ENCODE peak calls at places on chromosomes 13 and 19, in seven cellular contexts. One of them, this sample, is unnamed.

GRCh38 chr13:113819731-113820715 is 43.9 kb downstream of the GAS6 start:
- DNase-seq in WTC11: no peak
- DNase-seq in AG04449: no peak
- DNase-seq in cardiac muscle cell: no peak
- DNase-seq in foreskin keratinocyte: no peak
- DNase-seq in lower lobe of right lung: no peak
- DNase-seq in pancreas: peak; percentile 29
- DNase-seq in this sample: no peak

GRCh38 chr19:19460761-19461265 is 54.5 kb downstream of the TSSK6 start:
- DNase-seq in WTC11: peak; percentile 49
- DNase-seq in AG04449: no peak
- DNase-seq in cardiac muscle cell: peak; percentile 48
- DNase-seq in foreskin keratinocyte: no peak
- DNase-seq in lower lobe of right lung: peak; percentile 76
- DNase-seq in pancreas: no peak
- DNase-seq in this sample: peak; percentile 83

GRCh38 chr13:92829930-92830329 is 396.7 kb upstream of the GPC6 start:
- DNase-seq in WTC11: no peak
- DNase-seq in AG04449: no peak
- DNase-seq in cardiac muscle cell: no peak
- DNase-seq in foreskin keratinocyte: no peak
- DNase-seq in lower lobe of right lung: no peak
- DNase-seq in pancreas: no peak
- DNase-seq in this sample: no peak

GRCh38 chr19:19548915-19549537 is 11.0 kb downstream of the CILP2 start:
- DNase-seq in WTC11: no peak
- DNase-seq in AG04449: no peak
- DNase-seq in cardiac muscle cell: peak; percentile 41
- DNase-seq in foreskin keratinocyte: no peak
- DNase-seq in lower lobe of right lung: no peak
- DNase-seq in pancreas: no peak
- DNase-seq in this sample: no peak

GRCh38 chr13:104975272-104975671 is 1560.2 kb downstream of the EFNB2 start:
- DNase-seq in WTC11: no peak
- DNase-seq in AG04449: no peak
- DNase-seq in cardiac muscle cell: no peak
- DNase-seq in foreskin keratinocyte: no peak
- DNase-seq in lower lobe of right lung: no peak
- DNase-seq in pancreas: no peak
- DNase-seq in this sample: no peak

GRCh38 chr19:7923295-7924191 is 2.4 kb downstream of the CTXN1 start:
- DNase-seq in WTC11: no peak
- DNase-seq in AG04449: no peak
- DNase-seq in cardiac muscle cell: no peak
- DNase-seq in foreskin keratinocyte: no peak
- DNase-seq in lower lobe of right lung: no peak
- DNase-seq in pancreas: peak; percentile 59
- DNase-seq in this sample: no peak

GRCh38 chr19:19532806-19533701 is 4.3 kb downstream of the YJEFN3 start:
- DNase-seq in WTC11: no peak
- DNase-seq in AG04449: no peak
- DNase-seq in cardiac muscle cell: no peak
- DNase-seq in foreskin keratinocyte: no peak
- DNase-seq in lower lobe of right lung: no peak
- DNase-seq in pancreas: no peak
- DNase-seq in this sample: no peak

GRCh38 chr13:42364613-42365000 is 92.7 kb downstream of the AKAP11 start:
- DNase-seq in WTC11: no peak
- DNase-seq in AG04449: no peak
- DNase-seq in cardiac muscle cell: no peak
- DNase-seq in foreskin keratinocyte: no peak
- DNase-seq in lower lobe of right lung: no peak
- DNase-seq in pancreas: no peak
- DNase-seq in this sample: no peak

GRCh38 chr19:39830847-39831246 is 3.1 kb downstream of the DYRK1B start:
- DNase-seq in WTC11: no peak
- DNase-seq in AG04449: no peak
- DNase-seq in cardiac muscle cell: no peak
- DNase-seq in foreskin keratinocyte: no peak
- DNase-seq in lower lobe of right lung: no peak
- DNase-seq in pancreas: no peak
- DNase-seq in this sample: no peak

GRCh38 chr13:79481685-79482052 is 714 bp downstream of the NDFIP2 start:
- DNase-seq in WTC11: peak; percentile 21
- DNase-seq in AG04449: no peak
- DNase-seq in cardiac muscle cell: no peak
- DNase-seq in foreskin keratinocyte: peak; percentile 55
- DNase-seq in lower lobe of right lung: no peak
- DNase-seq in pancreas: peak; percentile 17
- DNase-seq in this sample: peak; percentile 82

GRCh38 chr19:56667311-56667870 is 4.2 kb downstream of the ZNF835 start:
- DNase-seq in WTC11: no peak
- DNase-seq in AG04449: no peak
- DNase-seq in cardiac muscle cell: no peak
- DNase-seq in foreskin keratinocyte: no peak
- DNase-seq in lower lobe of right lung: no peak
- DNase-seq in pancreas: no peak
- DNase-seq in this sample: no peak

GRCh38 chr13:94799330-94799729 is 87.0 kb upstream of the SOX21 start:
- DNase-seq in WTC11: no peak
- DNase-seq in AG04449: no peak
- DNase-seq in cardiac muscle cell: peak; percentile 25
- DNase-seq in foreskin keratinocyte: no peak
- DNase-seq in lower lobe of right lung: no peak
- DNase-seq in pancreas: no peak
- DNase-seq in this sample: no peak

GRCh38 chr19:45087531-45087930 is 5.4 kb upstream of the PPP1R37 start:
- DNase-seq in WTC11: no peak
- DNase-seq in AG04449: no peak
- DNase-seq in cardiac muscle cell: no peak
- DNase-seq in foreskin keratinocyte: no peak
- DNase-seq in lower lobe of right lung: no peak
- DNase-seq in pancreas: no peak
- DNase-seq in this sample: peak; percentile 77

GRCh38 chr13:63436288-63436687 is 2020.6 kb upstream of the PCDH20 start:
- DNase-seq in WTC11: no peak
- DNase-seq in AG04449: no peak
- DNase-seq in cardiac muscle cell: no peak
- DNase-seq in foreskin keratinocyte: no peak
- DNase-seq in lower lobe of right lung: no peak
- DNase-seq in pancreas: no peak
- DNase-seq in this sample: no peak

GRCh38 chr13:78606471-78607408 is 3.4 kb upstream of the POU4F1 start:
- DNase-seq in WTC11: peak; percentile 21
- DNase-seq in AG04449: no peak
- DNase-seq in cardiac muscle cell: no peak
- DNase-seq in foreskin keratinocyte: no peak
- DNase-seq in lower lobe of right lung: no peak
- DNase-seq in pancreas: no peak
- DNase-seq in this sample: no peak

GRCh38 chr13:36445806-36446423 is 13.6 kb downstream of the CCNA1 start:
- DNase-seq in WTC11: no peak
- DNase-seq in AG04449: no peak
- DNase-seq in cardiac muscle cell: no peak
- DNase-seq in foreskin keratinocyte: peak; percentile 69
- DNase-seq in lower lobe of right lung: no peak
- DNase-seq in pancreas: no peak
- DNase-seq in this sample: no peak

GRCh38 chr13:44578064-44578394 is 1.9 kb upstream of the TSC22D1 start:
- DNase-seq in WTC11: no peak
- DNase-seq in AG04449: no peak
- DNase-seq in cardiac muscle cell: no peak
- DNase-seq in foreskin keratinocyte: no peak
- DNase-seq in lower lobe of right lung: no peak
- DNase-seq in pancreas: no peak
- DNase-seq in this sample: no peak

GRCh38 chr13:61728468-61728867 is 312.8 kb upstream of the PCDH20 start:
- DNase-seq in WTC11: no peak
- DNase-seq in AG04449: no peak
- DNase-seq in cardiac muscle cell: peak; percentile 71
- DNase-seq in foreskin keratinocyte: peak; percentile 16
- DNase-seq in lower lobe of right lung: no peak
- DNase-seq in pancreas: no peak
- DNase-seq in this sample: no peak

GRCh38 chr13:38042771-38043170 is 173.2 kb upstream of the TRPC4 start:
- DNase-seq in WTC11: no peak
- DNase-seq in AG04449: peak; percentile 19
- DNase-seq in cardiac muscle cell: peak; percentile 25
- DNase-seq in foreskin keratinocyte: peak; percentile 10
- DNase-seq in lower lobe of right lung: no peak
- DNase-seq in pancreas: no peak
- DNase-seq in this sample: no peak

GRCh38 chr13:38046049-38046376 is 176.4 kb upstream of the TRPC4 start:
- DNase-seq in WTC11: no peak
- DNase-seq in AG04449: no peak
- DNase-seq in cardiac muscle cell: no peak
- DNase-seq in foreskin keratinocyte: no peak
- DNase-seq in lower lobe of right lung: no peak
- DNase-seq in pancreas: no peak
- DNase-seq in this sample: no peak

GRCh38 chr13:38044067-38044466 is 174.5 kb upstream of the TRPC4 start:
- DNase-seq in WTC11: no peak
- DNase-seq in AG04449: no peak
- DNase-seq in cardiac muscle cell: no peak
- DNase-seq in foreskin keratinocyte: no peak
- DNase-seq in lower lobe of right lung: no peak
- DNase-seq in pancreas: no peak
- DNase-seq in this sample: no peak

GRCh38 chr13:38045278-38046048 is 175.9 kb upstream of the TRPC4 start:
- DNase-seq in WTC11: no peak
- DNase-seq in AG04449: no peak
- DNase-seq in cardiac muscle cell: peak; percentile 70
- DNase-seq in foreskin keratinocyte: peak; percentile 27
- DNase-seq in lower lobe of right lung: no peak
- DNase-seq in pancreas: no peak
- DNase-seq in this sample: no peak
- TF ChIP-seq CTCF in WTC11: peak; percentile 58
- TF ChIP-seq CTCF in AG04449: peak; percentile 65
- TF ChIP-seq CTCF in cardiac muscle cell: peak; percentile 70
- TF ChIP-seq CTCF in foreskin keratinocyte: peak; percentile 82
- TF ChIP-seq CTCF in lower lobe of right lung: no peak
- TF ChIP-seq CTCF in pancreas: no peak
- TF ChIP-seq CTCF in this sample: no peak

DNA sequence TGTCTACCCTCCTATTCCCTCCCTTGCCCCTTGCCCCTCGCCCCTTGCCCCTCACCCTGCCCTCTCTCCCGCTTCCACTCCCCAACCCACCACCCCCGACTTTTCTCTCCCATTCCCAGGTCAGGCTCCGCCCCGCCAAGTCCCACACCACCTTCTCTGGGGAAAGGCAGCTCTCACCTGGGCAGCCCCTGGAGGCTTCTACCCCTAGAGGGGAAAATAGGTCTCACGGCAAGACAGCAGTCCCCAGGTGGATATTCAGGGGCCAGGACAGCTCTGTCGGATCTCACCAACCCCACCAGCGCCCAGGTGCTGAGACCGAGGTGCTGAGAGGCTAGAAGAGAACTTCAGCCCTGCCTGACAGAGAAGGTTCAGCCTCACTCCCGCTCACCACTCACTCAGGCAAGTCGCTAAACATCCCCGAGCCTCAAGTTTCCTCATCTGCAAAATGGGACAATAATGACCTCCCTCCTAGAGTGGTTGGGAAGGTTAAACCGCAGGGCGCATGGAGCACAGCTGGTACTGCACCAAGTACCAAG is 1.4 kb upstream of the ERFL start:
- DNase-seq in WTC11: no peak
- DNase-seq in AG04449: no peak
- DNase-seq in cardiac muscle cell: no peak
- DNase-seq in foreskin keratinocyte: no peak
- DNase-seq in lower lobe of right lung: no peak
- DNase-seq in pancreas: no peak
- DNase-seq in this sample: no peak
- TF ChIP-seq CTCF in WTC11: no peak
- TF ChIP-seq CTCF in AG04449: no peak
- TF ChIP-seq CTCF in cardiac muscle cell: no peak
- TF ChIP-seq CTCF in foreskin keratinocyte: no peak
- TF ChIP-seq CTCF in lower lobe of right lung: no peak
- TF ChIP-seq CTCF in pancreas: no peak
- TF ChIP-seq CTCF in this sample: no peak

DNA sequence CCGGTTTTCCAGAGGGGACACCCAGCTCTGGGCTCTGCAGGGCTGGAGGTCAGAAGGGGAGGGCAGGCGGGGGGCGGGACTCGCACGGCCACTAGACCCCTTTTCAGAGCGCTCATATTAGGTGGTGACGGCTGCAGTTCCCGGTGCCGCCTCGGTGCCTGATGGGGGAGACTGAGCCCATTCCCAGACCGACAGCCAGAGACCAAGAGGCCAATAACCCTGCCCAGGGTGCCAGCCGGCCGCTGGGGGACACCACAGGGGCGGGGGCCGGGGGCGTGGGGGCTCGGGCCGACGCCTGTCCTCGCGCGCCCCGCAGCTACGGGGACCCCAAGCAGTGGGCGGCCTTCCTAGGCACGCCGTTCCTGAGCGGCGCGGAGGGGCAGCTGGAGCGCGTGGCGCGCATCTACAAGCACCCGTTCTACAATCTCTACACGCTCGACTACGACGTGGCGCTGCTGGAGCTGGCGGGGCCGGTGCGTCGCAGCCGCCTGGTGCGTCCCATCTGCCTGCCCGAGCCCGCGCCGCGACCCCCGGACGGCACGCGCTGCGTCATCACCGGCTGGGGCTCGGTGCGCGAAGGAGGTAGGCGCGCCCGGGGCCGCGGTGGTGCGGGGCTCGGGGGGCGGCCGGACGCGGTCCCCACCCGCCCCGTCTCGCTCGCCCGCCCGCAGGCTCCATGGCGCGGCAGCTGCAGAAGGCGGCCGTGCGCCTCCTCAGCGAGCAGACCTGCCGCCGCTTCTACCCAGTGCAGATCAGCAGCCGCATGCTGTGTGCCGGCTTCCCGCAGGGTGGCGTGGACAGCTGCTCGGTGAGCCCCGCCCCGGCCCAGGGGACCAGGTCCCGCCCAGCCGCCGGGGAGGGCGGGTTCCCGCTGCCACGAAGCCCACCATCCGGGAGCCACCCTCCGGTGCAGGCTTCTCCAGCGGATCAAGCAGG is 2.4 kb downstream of the TIMM13 start:
- DNase-seq in WTC11: peak; percentile 76
- DNase-seq in AG04449: peak; percentile 1
- DNase-seq in cardiac muscle cell: peak; percentile 81
- DNase-seq in foreskin keratinocyte: peak; percentile 36
- DNase-seq in lower lobe of right lung: no peak
- DNase-seq in pancreas: peak; percentile 76
- DNase-seq in this sample: no peak
- TF ChIP-seq CTCF in WTC11: peak; percentile 33
- TF ChIP-seq CTCF in AG04449: peak; percentile 80
- TF ChIP-seq CTCF in cardiac muscle cell: peak; percentile 43
- TF ChIP-seq CTCF in foreskin keratinocyte: peak; percentile 65
- TF ChIP-seq CTCF in lower lobe of right lung: no peak
- TF ChIP-seq CTCF in pancreas: no peak
- TF ChIP-seq CTCF in this sample: no peak

DNA sequence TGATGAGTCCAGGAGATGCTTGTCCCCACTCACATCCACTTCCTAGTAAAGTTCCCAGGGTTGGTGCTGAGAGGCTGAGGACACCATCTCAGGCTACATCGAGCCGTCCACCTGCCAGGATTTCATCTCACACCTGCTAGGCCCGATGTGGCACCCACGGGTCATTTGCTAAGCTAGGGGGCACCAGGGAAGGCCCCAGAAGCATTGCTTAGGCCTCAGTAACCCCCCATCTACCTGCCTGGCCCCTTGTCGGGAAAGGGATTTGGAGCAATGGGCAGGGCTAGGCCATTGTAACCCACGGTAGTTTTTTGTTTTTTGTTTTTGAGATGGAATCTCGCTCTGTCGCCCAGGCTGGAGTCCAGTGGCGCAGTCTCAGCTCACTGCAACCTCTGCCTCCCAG is 51.8 kb downstream of the F2RL3 start:
- DNase-seq in WTC11: no peak
- DNase-seq in AG04449: no peak
- DNase-seq in cardiac muscle cell: no peak
- DNase-seq in foreskin keratinocyte: no peak
- DNase-seq in lower lobe of right lung: no peak
- DNase-seq in pancreas: no peak
- DNase-seq in this sample: no peak
- TF ChIP-seq CTCF in WTC11: no peak
- TF ChIP-seq CTCF in AG04449: no peak
- TF ChIP-seq CTCF in cardiac muscle cell: no peak
- TF ChIP-seq CTCF in foreskin keratinocyte: no peak
- TF ChIP-seq CTCF in lower lobe of right lung: no peak
- TF ChIP-seq CTCF in pancreas: no peak
- TF ChIP-seq CTCF in this sample: no peak